ENCODE peak calls at places on chromosomes 12 and 14, in nine cellular contexts. F is HepG2, N is gastrocnemius medialis, Z is GM12891, P is stomach, M is IMR-90, W is spleen, T is tibial nerve, U is uterus. X is an unnamed sample.

GRCh38 chr14:78700236-78700635 is 530.1 kb downstream of the NRXN3 start:
- DNase-seq in F (no peak), N (no peak), Z (no peak), P (no peak), M (no peak), W (no peak), T (no peak), U (no peak), X (no peak)

GRCh38 chr14:22221508-22221907 is 367.5 kb downstream of the DAD1 start:
- DNase-seq in F (peak), N (no peak), Z (peak), P (no peak), M (peak), W (no peak), T (no peak), U (no peak), X (peak)

GRCh38 chr12:91349451-91349850 is 166.8 kb upstream of the DCN start:
- DNase-seq in F (no peak), N (no peak), Z (no peak), P (no peak), M (peak), W (no peak), T (no peak), U (no peak), X (no peak)

GRCh38 chr14:54211562-54212308 is 185.1 kb upstream of the CDKN3 start:
- DNase-seq in F (no peak), N (no peak), Z (no peak), P (no peak), M (peak), W (no peak), T (no peak), U (no peak), X (peak)

GRCh38 chr14:106378191-106378590 is 851.8 kb downstream of the TMEM121 start:
- DNase-seq in F (no peak), N (no peak), Z (no peak), P (no peak), M (no peak), W (no peak), T (no peak), U (no peak), X (no peak)

GRCh38 chr12:47068539-47068938 is 10.9 kb upstream of the PCED1B start:
- DNase-seq in F (no peak), N (no peak), Z (no peak), P (no peak), M (no peak), W (no peak), T (no peak), U (no peak), X (no peak)

GRCh38 chr14:85731198-85731597 is 201.3 kb downstream of the FLRT2 start:
- DNase-seq in F (no peak), N (no peak), Z (no peak), P (no peak), M (peak), W (no peak), T (peak), U (peak), X (no peak)

GRCh38 chr12:128829870-128830504 is 6.2 kb upstream of the SLC15A4 start:
- DNase-seq in F (no peak), N (no peak), Z (no peak), P (peak), M (no peak), W (peak), T (no peak), U (no peak), X (no peak)

GRCh38 chr14:99267871-99268775 is 3.9 kb downstream of the BCL11B start:
- DNase-seq in F (no peak), N (no peak), Z (no peak), P (no peak), M (no peak), W (no peak), T (no peak), U (no peak), X (no peak)

GRCh38 chr12:53107122-53107521 is 3.8 kb downstream of the SOAT2 start:
- DNase-seq in F (no peak), N (no peak), Z (no peak), P (no peak), M (no peak), W (no peak), T (no peak), U (no peak), X (no peak)

GRCh38 chr12:78035913-78036658 is 205.4 kb downstream of the NAV3 start:
- DNase-seq in F (no peak), N (no peak), Z (no peak), P (no peak), M (peak), W (no peak), T (no peak), U (peak), X (no peak)

GRCh38 chr12:86283607-86284006 is 27.4 kb upstream of the MGAT4C start:
- DNase-seq in F (no peak), N (no peak), Z (no peak), P (no peak), M (no peak), W (no peak), T (no peak), U (no peak), X (no peak)

GRCh38 chr12:96383991-96384390 is 16.2 kb downstream of the CDK17 start:
- DNase-seq in F (no peak), N (no peak), Z (no peak), P (no peak), M (no peak), W (no peak), T (no peak), U (no peak), X (peak)

GRCh38 chr14:65804752-65805473 is 392.4 kb downstream of the FUT8 start:
- DNase-seq in F (no peak), N (no peak), Z (no peak), P (no peak), M (no peak), W (no peak), T (no peak), U (no peak), X (no peak)

GRCh38 chr14:90368946-90369721 is 27.7 kb upstream of the CALM1 start:
- DNase-seq in F (peak), N (no peak), Z (no peak), P (no peak), M (peak), W (no peak), T (no peak), U (no peak), X (peak)

GRCh38 chr14:21042918-21043317 is 756 bp downstream of the RNASE7 start:
- DNase-seq in F (no peak), N (no peak), Z (no peak), P (no peak), M (no peak), W (no peak), T (no peak), U (no peak), X (no peak)

GRCh38 chr14:49623941-49624806 is 3.6 kb downstream of the MGAT2 start:
- DNase-seq in F (no peak), N (no peak), Z (no peak), P (no peak), M (no peak), W (no peak), T (no peak), U (no peak), X (peak)

GRCh38 chr12:86712425-86712843 is 456.2 kb upstream of the MGAT4C start:
- DNase-seq in F (peak), N (no peak), Z (no peak), P (no peak), M (peak), W (no peak), T (no peak), U (no peak), X (peak)

GRCh38 chr12:122125452-122126341 is 47.1 kb downstream of the MLXIP start:
- DNase-seq in F (no peak), N (peak), Z (no peak), P (no peak), M (no peak), W (peak), T (no peak), U (no peak), X (no peak)

GRCh38 chr14:51328089-51328941 is 88.3 kb downstream of the TMX1 start:
- DNase-seq in F (no peak), N (no peak), Z (no peak), P (no peak), M (peak), W (no peak), T (no peak), U (peak), X (peak)

GRCh38 chr12:91630906-91631305 is 448.3 kb upstream of the DCN start:
- DNase-seq in F (no peak), N (no peak), Z (no peak), P (no peak), M (no peak), W (no peak), T (no peak), U (no peak), X (no peak)

GRCh38 chr14:68544150-68544892 is 248.5 kb downstream of the ZFP36L1 start:
- DNase-seq in F (no peak), N (peak), Z (no peak), P (peak), M (peak), W (no peak), T (no peak), U (peak), X (peak)

GRCh38 chr12:111455448-111456320 is 50.0 kb downstream of the SH2B3 start:
- DNase-seq in F (no peak), N (no peak), Z (no peak), P (no peak), M (peak), W (no peak), T (no peak), U (no peak), X (no peak)

GRCh38 chr14:23068792-23069412 is 11.6 kb upstream of the CDH24 start:
- DNase-seq in F (peak), N (peak), Z (peak), P (peak), M (peak), W (no peak), T (peak), U (peak), X (peak)

GRCh38 chr14:78697341-78697740 is 527.2 kb downstream of the NRXN3 start:
- DNase-seq in F (peak), N (no peak), Z (peak), P (no peak), M (peak), W (no peak), T (no peak), U (no peak), X (peak)

GRCh38 chr14:61211476-61212262 is 69.5 kb downstream of the TMEM30B start:
- DNase-seq in F (no peak), N (no peak), Z (no peak), P (no peak), M (no peak), W (no peak), T (no peak), U (no peak), X (no peak)

GRCh38 chr14:102554835-102555819 is 37.3 kb upstream of the RCOR1 start:
- DNase-seq in F (no peak), N (no peak), Z (peak), P (peak), M (no peak), W (peak), T (no peak), U (peak), X (peak)

GRCh38 chr12:89040146-89040964 is 311.9 kb downstream of the DUSP6 start:
- DNase-seq in F (no peak), N (no peak), Z (peak), P (peak), M (peak), W (peak), T (no peak), U (no peak), X (no peak)

GRCh38 chr12:53061404-53062010 is 11.6 kb downstream of the TNS2 start:
- DNase-seq in F (peak), N (no peak), Z (no peak), P (peak), M (no peak), W (peak), T (peak), U (peak), X (no peak)

GRCh38 chr12:57088442-57089258 is at the start of gene NAB2:
- DNase-seq in F (peak), N (peak), Z (peak), P (peak), M (peak), W (peak), T (peak), U (peak), X (peak)
- TF ChIP-seq POLR2A in F (peak), N (peak), Z (peak), P (no peak), M (peak), W (no peak), T (peak), U (peak), X (peak)

GRCh38 chr12:2812290-2813213 is at the start of gene ITFG2:
- DNase-seq in F (peak), N (peak), Z (peak), P (peak), M (peak), W (peak), T (peak), U (peak), X (peak)
- TF ChIP-seq POLR2A in F (peak), N (peak), Z (peak), P (no peak), M (peak), W (peak), T (peak), U (peak), X (peak)

DNA sequence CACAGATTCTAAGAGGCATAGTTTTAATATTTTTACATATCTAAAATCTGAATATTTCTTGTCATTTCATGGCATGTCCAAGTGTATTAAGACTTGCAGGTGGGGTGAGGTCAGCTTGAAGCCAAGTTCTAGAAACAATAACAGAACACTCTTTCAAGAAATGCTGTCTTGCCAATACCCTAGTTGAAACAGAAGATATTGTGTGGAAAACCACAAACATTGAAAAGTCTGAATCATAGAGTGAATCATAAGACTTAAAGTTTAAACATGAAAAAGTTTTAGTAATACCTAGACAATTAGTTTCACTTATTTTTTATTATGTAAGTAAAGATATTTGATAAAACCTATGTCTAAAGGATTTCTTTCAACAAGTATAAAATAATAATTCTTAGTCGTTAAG is 191.5 kb upstream of the CAND1 start:
- DNase-seq in F (no peak), N (no peak), Z (no peak), P (no peak), M (peak), W (no peak), T (no peak), U (no peak), X (no peak)
- TF ChIP-seq POLR2A in F (no peak), N (no peak), Z (no peak), P (no peak), M (no peak), W (no peak), T (no peak), U (no peak), X (no peak)

DNA sequence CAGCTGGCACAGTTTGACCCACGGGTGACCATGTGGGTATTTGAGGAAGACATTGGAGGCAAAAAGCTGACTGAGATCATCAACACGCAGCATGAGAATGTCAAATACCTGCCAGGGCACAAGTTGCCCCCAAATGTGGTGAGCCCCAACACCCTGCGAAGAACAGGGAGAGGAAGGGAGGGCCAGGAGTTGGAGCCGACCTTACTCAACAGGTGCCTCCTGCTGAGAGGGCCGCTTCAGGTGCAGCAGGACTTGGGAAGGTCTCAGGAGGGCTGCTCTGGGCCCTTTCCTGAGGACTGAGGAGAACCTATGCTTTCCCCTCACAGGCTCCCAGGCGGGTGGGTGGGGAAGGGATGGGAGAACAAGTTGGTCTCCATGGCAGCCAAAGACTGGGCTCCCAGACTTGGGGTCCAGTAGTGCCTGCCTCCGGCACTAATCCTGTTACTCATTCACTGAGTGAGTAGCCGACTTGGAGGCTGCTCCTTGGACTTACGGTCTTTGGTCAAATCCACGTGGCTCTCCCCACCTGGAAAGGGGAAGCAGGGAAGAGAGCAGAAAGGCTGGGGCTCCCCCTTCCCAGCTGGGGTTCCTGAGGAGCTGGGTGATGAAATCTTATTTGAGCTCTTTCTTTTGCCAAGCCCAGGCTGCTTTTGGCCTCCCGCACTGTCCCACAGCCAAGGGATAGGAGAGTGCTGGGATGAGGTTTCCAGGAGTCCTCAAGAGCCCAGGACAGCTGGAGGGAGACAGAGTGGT is 982 bp downstream of the GPD1 start:
- DNase-seq in F (peak), N (peak), Z (no peak), P (no peak), M (no peak), W (no peak), T (no peak), U (peak), X (no peak)
- TF ChIP-seq POLR2A in F (no peak), N (peak), Z (no peak), P (no peak), M (no peak), W (no peak), T (no peak), U (no peak), X (no peak)